ENCODE peak calls at places on chromosomes 7 and 10, in six cellular contexts. One of them, this sample, is unnamed. For H3K27me3, the result is how much of the 10 kb centered on the place peaks cover.

GRCh38 chr10:28935061-28935460 is 257.7 kb downstream of the BAMBI start:
- DNase-seq in prostate gland: no peak
- DNase-seq in esophagus muscularis mucosa: no peak
- DNase-seq in GM23338: no peak
- DNase-seq in vagina: no peak
- DNase-seq in spleen: no peak
- DNase-seq in this sample: no peak

GRCh38 chr10:102841827-102842345 is 4.7 kb upstream of the CYP17A1 start:
- DNase-seq in prostate gland: no peak
- DNase-seq in esophagus muscularis mucosa: no peak
- DNase-seq in GM23338: no peak
- DNase-seq in vagina: no peak
- DNase-seq in spleen: no peak
- DNase-seq in this sample: no peak

GRCh38 chr7:72751978-72752377 is 76.0 kb downstream of the TYW1B start:
- DNase-seq in prostate gland: no peak
- DNase-seq in esophagus muscularis mucosa: no peak
- DNase-seq in GM23338: peak
- DNase-seq in vagina: no peak
- DNase-seq in spleen: no peak
- DNase-seq in this sample: no peak

GRCh38 chr7:96995406-96996110 is 9.8 kb upstream of the DLX6 start:
- DNase-seq in prostate gland: no peak
- DNase-seq in esophagus muscularis mucosa: peak
- DNase-seq in GM23338: no peak
- DNase-seq in vagina: no peak
- DNase-seq in spleen: no peak
- DNase-seq in this sample: no peak

GRCh38 chr7:32586291-32587221 is 91.3 kb downstream of the AVL9 start:
- DNase-seq in prostate gland: no peak
- DNase-seq in esophagus muscularis mucosa: no peak
- DNase-seq in GM23338: no peak
- DNase-seq in vagina: no peak
- DNase-seq in spleen: no peak
- DNase-seq in this sample: no peak

GRCh38 chr7:2639994-2640830 is 8.4 kb downstream of the TTYH3 start:
- DNase-seq in prostate gland: peak
- DNase-seq in esophagus muscularis mucosa: no peak
- DNase-seq in GM23338: no peak
- DNase-seq in vagina: no peak
- DNase-seq in spleen: peak
- DNase-seq in this sample: no peak

GRCh38 chr7:8365499-8366110 is 67.8 kb upstream of the NXPH1 start:
- DNase-seq in prostate gland: no peak
- DNase-seq in esophagus muscularis mucosa: no peak
- DNase-seq in GM23338: peak
- DNase-seq in vagina: no peak
- DNase-seq in spleen: no peak
- DNase-seq in this sample: no peak

GRCh38 chr10:68721673-68721963 is 579 bp downstream of the CCAR1 start:
- DNase-seq in prostate gland: no peak
- DNase-seq in esophagus muscularis mucosa: no peak
- DNase-seq in GM23338: peak
- DNase-seq in vagina: no peak
- DNase-seq in spleen: no peak
- DNase-seq in this sample: no peak

GRCh38 chr7:120988591-120989299 is at the start of gene CPED1:
- DNase-seq in prostate gland: peak
- DNase-seq in esophagus muscularis mucosa: no peak
- DNase-seq in GM23338: peak
- DNase-seq in vagina: no peak
- DNase-seq in spleen: peak
- DNase-seq in this sample: peak
- TF ChIP-seq POLR2AphosphoS5 in prostate gland: peak
- TF ChIP-seq POLR2AphosphoS5 in esophagus muscularis mucosa: peak
- TF ChIP-seq POLR2AphosphoS5 in GM23338: no peak
- TF ChIP-seq POLR2AphosphoS5 in vagina: peak
- TF ChIP-seq POLR2AphosphoS5 in spleen: peak
- TF ChIP-seq POLR2AphosphoS5 in this sample: peak

GRCh38 chr7:69602522-69602921 is 4.2 kb downstream of the AUTS2 start:
- DNase-seq in prostate gland: no peak
- DNase-seq in esophagus muscularis mucosa: no peak
- DNase-seq in GM23338: no peak
- DNase-seq in vagina: no peak
- DNase-seq in spleen: no peak
- DNase-seq in this sample: no peak
- H3K27me3 ChIP-seq in prostate gland: under half
- H3K27me3 ChIP-seq in esophagus muscularis mucosa: under half
- H3K27me3 ChIP-seq in GM23338: half or more
- H3K27me3 ChIP-seq in vagina: under half
- H3K27me3 ChIP-seq in spleen: under half
- H3K27me3 ChIP-seq in this sample: under half

GRCh38 chr10:95513941-95514392 is 47.2 kb downstream of the SORBS1 start:
- DNase-seq in prostate gland: peak
- DNase-seq in esophagus muscularis mucosa: no peak
- DNase-seq in GM23338: no peak
- DNase-seq in vagina: no peak
- DNase-seq in spleen: no peak
- DNase-seq in this sample: no peak
- TF ChIP-seq POLR2AphosphoS5 in prostate gland: peak
- TF ChIP-seq POLR2AphosphoS5 in esophagus muscularis mucosa: peak
- TF ChIP-seq POLR2AphosphoS5 in GM23338: no peak
- TF ChIP-seq POLR2AphosphoS5 in vagina: no peak
- TF ChIP-seq POLR2AphosphoS5 in spleen: no peak
- TF ChIP-seq POLR2AphosphoS5 in this sample: no peak

DNA sequence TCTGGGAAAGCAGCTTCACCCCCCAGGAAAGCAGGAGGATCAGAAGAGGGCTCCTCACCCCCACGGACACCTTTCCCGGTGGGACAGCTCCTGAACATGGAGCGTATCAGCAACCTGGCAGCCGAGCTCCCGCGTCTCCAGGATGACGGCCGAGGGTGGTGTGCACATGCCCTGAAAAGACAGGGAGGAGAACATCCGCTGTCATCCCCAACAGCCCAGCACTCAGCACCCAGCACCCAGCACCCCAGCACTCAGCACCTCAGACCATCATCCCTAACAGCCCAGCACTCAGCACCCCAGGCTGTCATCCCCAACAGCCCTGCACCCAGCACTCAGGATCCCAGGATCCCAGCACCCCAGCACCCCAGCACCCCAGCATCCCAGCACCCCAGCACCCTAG is 3.9 kb upstream of the CFAP46 start:
- DNase-seq in prostate gland: no peak
- DNase-seq in esophagus muscularis mucosa: no peak
- DNase-seq in GM23338: no peak
- DNase-seq in vagina: no peak
- DNase-seq in spleen: no peak
- DNase-seq in this sample: no peak
- H3K27me3 ChIP-seq in prostate gland: under half
- H3K27me3 ChIP-seq in esophagus muscularis mucosa: under half
- H3K27me3 ChIP-seq in GM23338: under half
- H3K27me3 ChIP-seq in vagina: under half
- H3K27me3 ChIP-seq in spleen: under half
- H3K27me3 ChIP-seq in this sample: under half

GRCh38 chr7:131489881-131490280 is 66.5 kb downstream of the PODXL start:
- DNase-seq in prostate gland: no peak
- DNase-seq in esophagus muscularis mucosa: no peak
- DNase-seq in GM23338: no peak
- DNase-seq in vagina: no peak
- DNase-seq in spleen: no peak
- DNase-seq in this sample: no peak
- TF ChIP-seq POLR2AphosphoS5 in prostate gland: no peak
- TF ChIP-seq POLR2AphosphoS5 in esophagus muscularis mucosa: no peak
- TF ChIP-seq POLR2AphosphoS5 in GM23338: no peak
- TF ChIP-seq POLR2AphosphoS5 in vagina: no peak
- TF ChIP-seq POLR2AphosphoS5 in spleen: no peak
- TF ChIP-seq POLR2AphosphoS5 in this sample: no peak

GRCh38 chr7:636396-636795 is 90.1 kb upstream of the DNAAF5 start:
- DNase-seq in prostate gland: no peak
- DNase-seq in esophagus muscularis mucosa: no peak
- DNase-seq in GM23338: no peak
- DNase-seq in vagina: no peak
- DNase-seq in spleen: no peak
- DNase-seq in this sample: no peak
- H3K27me3 ChIP-seq in prostate gland: under half
- H3K27me3 ChIP-seq in esophagus muscularis mucosa: under half
- H3K27me3 ChIP-seq in GM23338: under half
- H3K27me3 ChIP-seq in vagina: under half
- H3K27me3 ChIP-seq in spleen: under half
- H3K27me3 ChIP-seq in this sample: under half

DNA sequence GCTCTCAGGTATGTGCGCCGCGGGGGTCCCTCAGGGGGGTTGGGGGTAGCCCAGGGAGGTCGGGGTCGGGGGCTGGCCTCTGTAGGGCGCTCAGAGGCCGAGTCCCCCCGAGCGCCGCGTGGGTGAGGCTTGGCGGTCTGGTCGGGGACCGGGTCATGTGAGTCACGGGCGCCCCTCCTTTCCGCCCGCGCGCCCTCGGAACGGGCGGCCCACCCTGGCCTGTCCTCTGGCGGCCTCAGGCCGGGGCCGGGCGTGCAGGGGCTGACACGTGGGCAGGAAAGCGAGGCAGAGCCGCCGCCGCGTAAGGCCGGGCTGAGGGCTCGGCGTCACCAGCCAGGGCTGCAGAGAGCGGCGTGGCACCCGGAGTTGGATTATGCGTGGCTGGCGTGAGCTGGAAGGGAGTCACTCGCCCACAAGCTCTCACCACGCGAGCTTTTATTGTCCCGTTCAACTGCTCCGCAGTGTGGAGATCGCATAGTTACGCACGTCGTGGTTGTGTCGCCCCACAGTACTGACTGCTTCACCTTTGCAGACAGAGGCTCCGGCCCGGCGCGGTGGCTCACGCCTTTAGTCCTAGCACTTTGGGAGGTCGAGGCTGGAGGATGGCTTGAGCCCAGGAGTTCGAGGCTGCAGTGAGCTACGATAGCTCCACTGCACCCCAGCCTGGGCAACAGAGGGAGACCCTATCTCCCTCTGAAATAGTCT is 387 bp downstream of the SHLD2 start:
- DNase-seq in prostate gland: peak
- DNase-seq in esophagus muscularis mucosa: peak
- DNase-seq in GM23338: peak
- DNase-seq in vagina: no peak
- DNase-seq in spleen: peak
- DNase-seq in this sample: peak
- TF ChIP-seq POLR2AphosphoS5 in prostate gland: peak
- TF ChIP-seq POLR2AphosphoS5 in esophagus muscularis mucosa: peak
- TF ChIP-seq POLR2AphosphoS5 in GM23338: no peak
- TF ChIP-seq POLR2AphosphoS5 in vagina: peak
- TF ChIP-seq POLR2AphosphoS5 in spleen: peak
- TF ChIP-seq POLR2AphosphoS5 in this sample: peak

GRCh38 chr7:29146082-29146706 is at the start of gene CPVL:
- DNase-seq in prostate gland: peak
- DNase-seq in esophagus muscularis mucosa: peak
- DNase-seq in GM23338: peak
- DNase-seq in vagina: no peak
- DNase-seq in spleen: peak
- DNase-seq in this sample: peak

GRCh38 chr7:29146888-29147609 is 712 bp upstream of the CPVL start:
- DNase-seq in prostate gland: peak
- DNase-seq in esophagus muscularis mucosa: no peak
- DNase-seq in GM23338: peak
- DNase-seq in vagina: peak
- DNase-seq in spleen: no peak
- DNase-seq in this sample: peak

GRCh38 chr7:29147821-29148220 is 1.5 kb upstream of the CPVL start:
- DNase-seq in prostate gland: no peak
- DNase-seq in esophagus muscularis mucosa: no peak
- DNase-seq in GM23338: no peak
- DNase-seq in vagina: no peak
- DNase-seq in spleen: no peak
- DNase-seq in this sample: no peak

GRCh38 chr7:29143698-29144203 is 2.6 kb downstream of the CPVL start:
- DNase-seq in prostate gland: no peak
- DNase-seq in esophagus muscularis mucosa: no peak
- DNase-seq in GM23338: no peak
- DNase-seq in vagina: no peak
- DNase-seq in spleen: no peak
- DNase-seq in this sample: no peak

DNA sequence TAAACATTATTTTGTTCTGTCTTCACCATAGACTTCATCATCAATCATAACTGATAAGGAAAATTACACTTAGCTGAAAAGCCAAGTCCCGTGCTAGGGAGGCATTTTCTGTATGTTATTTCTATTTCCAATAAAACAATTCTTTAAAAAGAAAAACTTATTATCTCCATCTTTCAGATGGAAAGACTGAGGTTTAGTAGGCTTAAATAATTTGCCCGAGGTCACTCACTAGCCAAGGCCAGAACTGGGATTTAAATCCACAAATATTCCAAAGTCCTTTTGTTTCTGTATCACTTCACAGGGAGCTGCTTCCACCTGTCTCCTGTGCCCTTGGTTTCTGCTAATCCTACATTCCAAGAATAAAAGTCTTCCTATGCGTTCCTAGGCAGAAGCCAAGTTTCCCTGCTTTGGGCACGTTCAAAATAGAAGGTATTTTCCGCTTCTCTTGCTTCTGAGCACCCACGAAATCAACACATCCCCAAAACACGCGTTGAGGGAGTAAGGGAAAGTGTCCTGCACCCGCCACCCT is 720 bp downstream of the CPVL start:
- DNase-seq in prostate gland: no peak
- DNase-seq in esophagus muscularis mucosa: no peak
- DNase-seq in GM23338: peak
- DNase-seq in vagina: no peak
- DNase-seq in spleen: no peak
- DNase-seq in this sample: no peak
- H3K27me3 ChIP-seq in prostate gland: under half
- H3K27me3 ChIP-seq in esophagus muscularis mucosa: under half
- H3K27me3 ChIP-seq in GM23338: under half
- H3K27me3 ChIP-seq in vagina: under half
- H3K27me3 ChIP-seq in spleen: under half
- H3K27me3 ChIP-seq in this sample: under half

DNA sequence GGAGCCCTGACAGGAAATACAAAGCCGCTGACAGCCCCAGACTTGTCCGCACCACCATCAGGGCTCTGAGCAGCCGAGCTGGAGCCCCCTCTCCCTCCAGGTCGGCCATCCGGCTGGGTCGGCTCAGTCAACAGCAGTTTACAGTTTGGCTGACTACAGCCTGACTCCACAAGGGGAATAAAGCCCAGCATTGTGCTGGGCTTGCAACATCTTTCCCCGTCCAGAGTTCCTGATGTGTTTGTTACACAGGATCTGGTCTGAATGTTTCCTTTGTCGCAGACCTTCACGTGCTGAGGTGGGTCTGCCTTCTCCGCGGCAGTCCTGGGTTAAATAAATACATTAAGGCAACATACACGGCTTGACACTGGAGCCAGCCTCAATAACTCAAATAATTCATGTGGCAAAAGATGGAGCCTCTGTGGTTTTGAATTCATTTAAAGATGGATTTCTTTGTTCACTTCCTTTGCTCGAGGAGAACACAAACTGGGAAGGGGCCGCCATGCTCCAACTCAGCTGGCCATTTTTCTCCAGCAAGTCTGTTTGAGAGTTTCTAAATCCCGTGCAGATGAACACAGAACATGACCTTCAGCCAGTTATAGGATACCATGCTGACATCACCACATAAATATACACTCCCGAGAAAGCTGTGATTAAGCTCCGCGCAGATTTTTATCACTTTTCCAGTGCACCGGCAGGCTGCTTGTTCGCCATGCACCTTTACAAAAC is 192.1 kb downstream of the WDR11 start:
- DNase-seq in prostate gland: no peak
- DNase-seq in esophagus muscularis mucosa: no peak
- DNase-seq in GM23338: no peak
- DNase-seq in vagina: no peak
- DNase-seq in spleen: no peak
- DNase-seq in this sample: no peak
- TF ChIP-seq POLR2AphosphoS5 in prostate gland: no peak
- TF ChIP-seq POLR2AphosphoS5 in esophagus muscularis mucosa: no peak
- TF ChIP-seq POLR2AphosphoS5 in GM23338: no peak
- TF ChIP-seq POLR2AphosphoS5 in vagina: no peak
- TF ChIP-seq POLR2AphosphoS5 in spleen: no peak
- TF ChIP-seq POLR2AphosphoS5 in this sample: no peak

GRCh38 chr10:26225322-26225721 is 8.7 kb downstream of the GAD2 start:
- DNase-seq in prostate gland: no peak
- DNase-seq in esophagus muscularis mucosa: no peak
- DNase-seq in GM23338: no peak
- DNase-seq in vagina: no peak
- DNase-seq in spleen: no peak
- DNase-seq in this sample: no peak
- H3K27me3 ChIP-seq in prostate gland: under half
- H3K27me3 ChIP-seq in esophagus muscularis mucosa: under half
- H3K27me3 ChIP-seq in GM23338: under half
- H3K27me3 ChIP-seq in vagina: under half
- H3K27me3 ChIP-seq in spleen: under half
- H3K27me3 ChIP-seq in this sample: under half